ENCODE peak calls at places on chromosomes 12 and 14, in six cellular contexts. L is HCT116, X is K562, A is SK-N-SH, B is GM12878, E is HepG2. W is an unnamed sample.

GRCh38 chr12:45553204-45553603 is 176.3 kb upstream of the ARID2 start:
- DNase-seq in L (no peak), B (no peak), E (no peak), X (no peak), A (no peak), W (no peak)

GRCh38 chr14:22668417-22668816 is 24.3 kb upstream of the OR6J1 start:
- DNase-seq in X (no peak), A (no peak), B (no peak), L (no peak), E (no peak), W (no peak)

GRCh38 chr12:51307655-51308593 is 16.1 kb downstream of the BIN2 start:
- DNase-seq in E (no peak), X (no peak), L (peak; percentile 35), A (no peak), B (no peak), W (peak; percentile 87)

GRCh38 chr14:43471595-43471994 is 1035.5 kb downstream of the FSCB start:
- DNase-seq in L (no peak), X (no peak), B (no peak), E (no peak), A (no peak), W (no peak)

GRCh38 chr14:74573421-74574091 is 38.5 kb downstream of the LTBP2 start:
- DNase-seq in A (no peak), X (no peak), E (no peak), L (no peak), B (no peak), W (no peak)

GRCh38 chr12:1174659-1175058 is 183.6 kb downstream of the ERC1 start:
- DNase-seq in A (no peak), E (no peak), L (no peak), X (no peak), B (no peak), W (no peak)

GRCh38 chr14:106605548-106606448 is 1079.4 kb downstream of the TMEM121 start:
- DNase-seq in L (no peak), A (peak; percentile 54), B (peak; percentile 21), X (peak; percentile 51), E (peak; percentile 31), W (no peak)

GRCh38 chr12:90250766-90251165 is 542.1 kb upstream of the ATP2B1 start:
- DNase-seq in A (no peak), X (no peak), L (no peak), B (no peak), E (no peak), W (no peak)

GRCh38 chr12:24600996-24601395 is 347.9 kb downstream of the BCAT1 start:
- DNase-seq in B (no peak), L (no peak), E (no peak), A (no peak), X (no peak), W (no peak)

GRCh38 chr12:88448337-88448944 is 131.8 kb downstream of the KITLG start:
- DNase-seq in A (no peak), X (no peak), E (no peak), L (no peak), B (no peak), W (no peak)

GRCh38 chr14:103649001-103649400 is 20.0 kb downstream of the KLC1 start:
- DNase-seq in A (no peak), E (no peak), L (no peak), X (no peak), B (no peak), W (no peak)

GRCh38 chr14:88194531-88194930 is 128.5 kb downstream of the KCNK10 start:
- DNase-seq in E (no peak), L (no peak), X (no peak), B (no peak), A (no peak), W (no peak)

GRCh38 chr14:50410921-50411320 is 14.2 kb upstream of the CDKL1 start:
- DNase-seq in L (no peak), E (no peak), B (no peak), A (no peak), X (no peak), W (no peak)

GRCh38 chr14:36068777-36069534 is 107.6 kb downstream of the PTCSC3 start:
- DNase-seq in X (no peak), E (no peak), B (no peak), L (no peak), A (no peak), W (no peak)

GRCh38 chr12:109875572-109876131 is 4.7 kb downstream of the GLTP start:
- DNase-seq in X (no peak), L (no peak), B (no peak), A (peak; percentile 13), E (no peak), W (no peak)

GRCh38 chr12:68805592-68806120 is 2.3 kb upstream of the MDM2 start:
- DNase-seq in B (no peak), A (no peak), L (no peak), X (no peak), E (no peak), W (no peak)

GRCh38 chr14:30754778-30755177 is 119.6 kb upstream of the COCH start:
- DNase-seq in X (no peak), A (no peak), E (no peak), L (no peak), B (no peak), W (no peak)

GRCh38 chr12:2647186-2647585 is 147.6 kb upstream of the FKBP4 start:
- DNase-seq in B (no peak), L (no peak), X (no peak), E (no peak), A (no peak), W (no peak)

GRCh38 chr14:98647754-98648153 is 624.2 kb downstream of the BCL11B start:
- DNase-seq in B (no peak), L (no peak), A (no peak), E (no peak), X (no peak), W (no peak)

GRCh38 chr14:49623941-49624806 is 3.6 kb downstream of the MGAT2 start:
- DNase-seq in A (no peak), X (no peak), B (no peak), E (no peak), L (no peak), W (no peak)

GRCh38 chr14:69114763-69115162 is 38.2 kb downstream of the DCAF5 start:
- DNase-seq in E (no peak), B (no peak), A (no peak), L (no peak), X (no peak), W (no peak)

GRCh38 chr14:22993517-22993916 is 11.2 kb upstream of the AJUBA start:
- DNase-seq in E (no peak), L (no peak), B (no peak), X (no peak), A (no peak), W (no peak)

GRCh38 chr14:97930191-97930590 is 1133.0 kb downstream of the VRK1 start:
- DNase-seq in A (no peak), X (no peak), B (no peak), L (no peak), E (no peak), W (no peak)

GRCh38 chr12:95997276-95997675 is 1.1 kb upstream of the HAL start:
- DNase-seq in X (no peak), E (no peak), B (no peak), A (no peak), L (no peak), W (no peak)

GRCh38 chr12:95996034-95996658 is at the start of gene HAL:
- DNase-seq in L (no peak), B (no peak), A (no peak), E (peak; percentile 86), X (no peak), W (no peak)

GRCh38 chr12:95995238-95996031 is 709 bp downstream of the HAL start:
- DNase-seq in X (no peak), E (no peak), B (no peak), L (no peak), A (no peak), W (no peak)

GRCh38 chr12:95993907-95994306 is 2.2 kb downstream of the HAL start:
- DNase-seq in B (no peak), E (no peak), X (no peak), L (no peak), A (no peak), W (no peak)

GRCh38 chr12:95994476-95994875 is 1.7 kb downstream of the HAL start:
- DNase-seq in B (no peak), L (no peak), X (no peak), E (no peak), A (no peak), W (no peak)
- H3K4me3 ChIP-seq in B (no peak overlapping the region), L (no peak overlapping the region), X (no peak overlapping the region), E (no peak overlapping the region), A (no peak overlapping the region), W (no peak overlapping the region)

GRCh38 chr12:116302200-116303075 is 24.9 kb upstream of the MED13L start:
- DNase-seq in A (no peak), E (no peak), B (no peak), L (no peak), X (no peak), W (no peak)

GRCh38 chr12:116297224-116297834 is 19.8 kb upstream of the MED13L start:
- DNase-seq in A (no peak), X (no peak), E (no peak), B (no peak), L (no peak), W (no peak)

GRCh38 chr12:116299064-116299463 is 21.6 kb upstream of the MED13L start:
- DNase-seq in A (no peak), L (no peak), X (no peak), E (no peak), B (no peak), W (no peak)

GRCh38 chr12:116298578-116298977 is 21.1 kb upstream of the MED13L start:
- DNase-seq in B (no peak), A (no peak), L (no peak), E (no peak), X (no peak), W (no peak)

GRCh38 chr12:116299548-116300150 is 22.2 kb upstream of the MED13L start:
- DNase-seq in B (no peak), L (no peak), A (no peak), X (no peak), E (no peak), W (no peak)
- TF ChIP-seq SIN3A in B (no peak), L (no peak), A (no peak), X (no peak), E (no peak), W (no peak)

GRCh38 chr12:54523637-54524036 is 25.8 kb upstream of the PDE1B start:
- DNase-seq in E (no peak), B (no peak), A (no peak), L (no peak), X (no peak), W (no peak)

GRCh38 chr12:54522213-54522612 is 24.7 kb downstream of the NCKAP1L start:
- DNase-seq in X (no peak), A (no peak), B (no peak), L (no peak), E (no peak), W (no peak)

GRCh38 chr12:54525383-54525782 is 24.0 kb upstream of the PDE1B start:
- DNase-seq in A (no peak), B (no peak), X (no peak), E (no peak), L (no peak), W (no peak)

GRCh38 chr12:54526800-54527630 is 22.4 kb upstream of the PDE1B start:
- DNase-seq in E (peak; percentile 23), B (no peak), A (no peak), X (peak; percentile 67), L (peak; percentile 53), W (peak; percentile 15)

GRCh38 chr12:54521291-54522062 is 23.9 kb downstream of the NCKAP1L start:
- DNase-seq in X (no peak), E (no peak), A (no peak), B (no peak), L (no peak), W (no peak)
- TF ChIP-seq REST in X (no peak), E (no peak), A (no peak), B (no peak), L (no peak), W (no peak)

GRCh38 chr14:102126807-102127455 is 12.8 kb upstream of the WDR20 start:
- DNase-seq in E (no peak), A (no peak), X (no peak), L (no peak), B (no peak), W (no peak)
- H3K4me3 ChIP-seq in E (no peak overlapping the region), A (no peak overlapping the region), X (no peak overlapping the region), L (no peak overlapping the region), B (no peak overlapping the region), W (no peak overlapping the region)